ENCODE peak calls at places on chromosomes 5 and 9, in eight cellular contexts. I is CD4-positive, alpha-beta T cell; X is activated naive CD4-positive, alpha-beta T cell; V is aorta; L is RPMI7951; D is NCI-H2081; A is stimulated activated CD8-positive, alpha-beta memory T cell treated with anti-CD3 and anti-CD28 coated beads, Interleukin-4, amount 100 ng/mL, for 24 hours; K is epithelial cell of proximal tubule. U is an unnamed sample.

GRCh38 chr9:86507119-86507731 is 153.0 kb upstream of the TUT7 start:
- DNase-seq in I (no peak), X (no peak), V (no peak), L (no peak), D (no peak), A (no peak), K (no peak), U (no peak)

GRCh38 chr5:139776856-139777255 is 18.8 kb upstream of the PSD2 start:
- DNase-seq in I (no peak), X (no peak), V (no peak), L (no peak), D (no peak), A (no peak), K (no peak), U (no peak)

GRCh38 chr5:108521841-108522506 is 140.1 kb upstream of the FBXL17 start:
- DNase-seq in I (no peak), X (no peak), V (no peak), L (peak), D (peak), A (no peak), K (no peak), U (no peak)

GRCh38 chr5:158268286-158268685 is 409.3 kb upstream of the CLINT1 start:
- DNase-seq in I (no peak), X (no peak), V (no peak), L (no peak), D (no peak), A (no peak), K (no peak), U (no peak)

GRCh38 chr9:126125177-126125576 is 201.5 kb upstream of the MVB12B start:
- DNase-seq in I (no peak), X (no peak), V (no peak), L (no peak), D (no peak), A (no peak), K (no peak), U (no peak)

GRCh38 chr9:7862170-7862569 is 62.6 kb upstream of the DMAC1 start:
- DNase-seq in I (no peak), X (no peak), V (no peak), L (no peak), D (peak), A (no peak), K (no peak), U (no peak)

GRCh38 chr5:106854941-106855340 is 815.8 kb downstream of the EFNA5 start:
- DNase-seq in I (no peak), X (no peak), V (no peak), L (no peak), D (no peak), A (no peak), K (no peak), U (no peak)

GRCh38 chr5:10262995-10263394 is 12.9 kb downstream of the CCT5 start:
- DNase-seq in I (no peak), X (no peak), V (no peak), L (no peak), D (no peak), A (no peak), K (no peak), U (no peak)

GRCh38 chr5:11452854-11453253 is 451.4 kb downstream of the CTNND2 start:
- DNase-seq in I (no peak), X (no peak), V (no peak), L (no peak), D (no peak), A (no peak), K (no peak), U (no peak)

GRCh38 chr9:137551656-137552534 is at the start of gene MRPL41:
- DNase-seq in I (peak), X (peak), V (peak), L (peak), D (peak), A (peak), K (no peak), U (peak)

GRCh38 chr9:5450360-5451051 is at the start of gene CD274:
- DNase-seq in I (peak), X (peak), V (peak), L (peak), D (peak), A (peak), K (peak), U (peak)

GRCh38 chr5:87127426-87127825 is 140.3 kb upstream of the RASA1 start:
- DNase-seq in I (no peak), X (no peak), V (no peak), L (peak), D (no peak), A (no peak), K (no peak), U (no peak)

GRCh38 chr5:1893754-1894153 is 11.0 kb upstream of the IRX4 start:
- DNase-seq in I (no peak), X (no peak), V (peak), L (no peak), D (no peak), A (no peak), K (no peak), U (no peak)

GRCh38 chr9:109107402-109108240 is 12.1 kb downstream of the TMEM245 start:
- DNase-seq in I (no peak), X (no peak), V (no peak), L (peak), D (no peak), A (no peak), K (no peak), U (no peak)

GRCh38 chr9:118961857-118962256 is 407.4 kb downstream of the BRINP1 start:
- DNase-seq in I (no peak), X (no peak), V (no peak), L (peak), D (no peak), A (no peak), K (peak), U (no peak)

GRCh38 chr5:123543438-123543837 is 31.5 kb downstream of the CSNK1G3 start:
- DNase-seq in I (no peak), X (no peak), V (no peak), L (no peak), D (no peak), A (no peak), K (no peak), U (no peak)

GRCh38 chr5:135723451-135723850 is 111.0 kb upstream of the SLC25A48 start:
- DNase-seq in I (no peak), X (no peak), V (no peak), L (no peak), D (no peak), A (no peak), K (no peak), U (no peak)

GRCh38 chr5:5398046-5398445 is 24.4 kb upstream of the ICE1 start:
- DNase-seq in I (no peak), X (no peak), V (no peak), L (peak), D (no peak), A (no peak), K (no peak), U (no peak)

GRCh38 chr5:624951-625230 is 12.8 kb downstream of the CEP72 start:
- DNase-seq in I (no peak), X (no peak), V (peak), L (no peak), D (no peak), A (no peak), K (no peak), U (no peak)

GRCh38 chr9:111740739-111741138 is 54.0 kb downstream of the SHOC1 start:
- DNase-seq in I (no peak), X (no peak), V (no peak), L (no peak), D (no peak), A (no peak), K (no peak), U (no peak)

GRCh38 chr5:112192886-112193285 is 226.2 kb downstream of the EPB41L4A start:
- DNase-seq in I (no peak), X (no peak), V (no peak), L (no peak), D (no peak), A (no peak), K (no peak), U (no peak)